ENCODE peak calls at places on chromosome 21, in eight cellular contexts. One of them, this sample, is unnamed.
A peak's percentile ranks its signal among the peaks of the same experiment; 100 is the strongest.

GRCh38 chr21:26135520-26135919 is 35.0 kb downstream of the APP start:
- DNase-seq in left ventricle myocardium inferior: no peak
- DNase-seq in BJ: no peak
- DNase-seq in H9: no peak
- DNase-seq in astrocyte: no peak
- DNase-seq in body of pancreas: no peak
- DNase-seq in thoracic aorta: no peak
- DNase-seq in foreskin keratinocyte: no peak
- DNase-seq in this sample: no peak

GRCh38 chr21:29260461-29260860 is 38.3 kb upstream of the BACH1 start:
- DNase-seq in astrocyte: no peak
- DNase-seq in foreskin keratinocyte: peak; percentile 60
- DNase-seq in H9: no peak
- DNase-seq in left ventricle myocardium inferior: no peak
- DNase-seq in body of pancreas: no peak
- DNase-seq in BJ: no peak
- DNase-seq in thoracic aorta: no peak
- DNase-seq in this sample: no peak

GRCh38 chr21:21029159-21029558 is 30.9 kb downstream of the NCAM2 start:
- DNase-seq in H9: no peak
- DNase-seq in body of pancreas: no peak
- DNase-seq in thoracic aorta: no peak
- DNase-seq in left ventricle myocardium inferior: no peak
- DNase-seq in foreskin keratinocyte: no peak
- DNase-seq in BJ: no peak
- DNase-seq in astrocyte: peak; percentile 34
- DNase-seq in this sample: no peak

GRCh38 chr21:33975548-33976081 is 60.0 kb upstream of the ATP5PO start:
- DNase-seq in BJ: no peak
- DNase-seq in body of pancreas: no peak
- DNase-seq in foreskin keratinocyte: peak; percentile 89
- DNase-seq in astrocyte: peak; percentile 45
- DNase-seq in left ventricle myocardium inferior: no peak
- DNase-seq in H9: no peak
- DNase-seq in thoracic aorta: no peak
- DNase-seq in this sample: no peak

GRCh38 chr21:38293113-38293512 is 36.3 kb downstream of the KCNJ15 start:
- DNase-seq in body of pancreas: no peak
- DNase-seq in astrocyte: no peak
- DNase-seq in left ventricle myocardium inferior: no peak
- DNase-seq in thoracic aorta: no peak
- DNase-seq in foreskin keratinocyte: no peak
- DNase-seq in H9: no peak
- DNase-seq in BJ: no peak
- DNase-seq in this sample: peak; percentile 59

GRCh38 chr21:41054206-41054605 is 113.8 kb upstream of the BACE2 start:
- DNase-seq in astrocyte: no peak
- DNase-seq in H9: no peak
- DNase-seq in thoracic aorta: no peak
- DNase-seq in foreskin keratinocyte: no peak
- DNase-seq in body of pancreas: no peak
- DNase-seq in BJ: no peak
- DNase-seq in left ventricle myocardium inferior: no peak
- DNase-seq in this sample: no peak

GRCh38 chr21:29201186-29201585 is 70.7 kb downstream of the MAP3K7CL start:
- DNase-seq in BJ: no peak
- DNase-seq in astrocyte: no peak
- DNase-seq in foreskin keratinocyte: no peak
- DNase-seq in H9: no peak
- DNase-seq in thoracic aorta: no peak
- DNase-seq in left ventricle myocardium inferior: no peak
- DNase-seq in body of pancreas: no peak
- DNase-seq in this sample: no peak

GRCh38 chr21:37974081-37974480 is 57.8 kb upstream of the KCNJ6 start:
- DNase-seq in H9: no peak
- DNase-seq in BJ: no peak
- DNase-seq in body of pancreas: no peak
- DNase-seq in thoracic aorta: no peak
- DNase-seq in left ventricle myocardium inferior: no peak
- DNase-seq in astrocyte: peak; percentile 67
- DNase-seq in foreskin keratinocyte: peak; percentile 64
- DNase-seq in this sample: no peak

GRCh38 chr21:31511258-31511657 is 148.2 kb upstream of the SOD1 start:
- DNase-seq in H9: no peak
- DNase-seq in foreskin keratinocyte: no peak
- DNase-seq in body of pancreas: no peak
- DNase-seq in left ventricle myocardium inferior: no peak
- DNase-seq in thoracic aorta: no peak
- DNase-seq in astrocyte: no peak
- DNase-seq in BJ: no peak
- DNase-seq in this sample: no peak

GRCh38 chr21:45427331-45428271 is 22.6 kb downstream of the COL18A1 start:
- DNase-seq in thoracic aorta: peak; percentile 72
- DNase-seq in foreskin keratinocyte: peak; percentile 79
- DNase-seq in body of pancreas: peak; percentile 76
- DNase-seq in astrocyte: peak; percentile 95
- DNase-seq in H9: peak; percentile 91
- DNase-seq in BJ: peak; percentile 79
- DNase-seq in left ventricle myocardium inferior: peak; percentile 42
- DNase-seq in this sample: peak; percentile 66

GRCh38 chr21:39705849-39706248 is 39.1 kb upstream of the IGSF5 start:
- DNase-seq in foreskin keratinocyte: no peak
- DNase-seq in astrocyte: no peak
- DNase-seq in body of pancreas: no peak
- DNase-seq in H9: no peak
- DNase-seq in BJ: no peak
- DNase-seq in left ventricle myocardium inferior: no peak
- DNase-seq in thoracic aorta: no peak
- DNase-seq in this sample: no peak
- TF ChIP-seq CTCF in foreskin keratinocyte: peak; percentile 28
- TF ChIP-seq CTCF in astrocyte: peak; percentile 20
- TF ChIP-seq CTCF in body of pancreas: no peak
- TF ChIP-seq CTCF in H9: no peak
- TF ChIP-seq CTCF in BJ: peak; percentile 21
- TF ChIP-seq CTCF in left ventricle myocardium inferior: no peak
- TF ChIP-seq CTCF in thoracic aorta: no peak
- TF ChIP-seq CTCF in this sample: no peak

GRCh38 chr21:42629856-42630410 is 23.5 kb upstream of the PDE9A start:
- DNase-seq in H9: no peak
- DNase-seq in thoracic aorta: no peak
- DNase-seq in astrocyte: no peak
- DNase-seq in BJ: no peak
- DNase-seq in left ventricle myocardium inferior: no peak
- DNase-seq in foreskin keratinocyte: no peak
- DNase-seq in body of pancreas: no peak
- DNase-seq in this sample: no peak
- H3K27me3 ChIP-seq in H9: no peaks in the 10 kb centered on the region
- H3K27me3 ChIP-seq in thoracic aorta: no peaks in the 10 kb centered on the region
- H3K27me3 ChIP-seq in astrocyte: peaks cover 6% of the 10 kb centered on the region
- H3K27me3 ChIP-seq in BJ: no peaks in the 10 kb centered on the region
- H3K27me3 ChIP-seq in left ventricle myocardium inferior: peaks cover 66% of the 10 kb centered on the region
- H3K27me3 ChIP-seq in foreskin keratinocyte: peaks cover 3% of the 10 kb centered on the region
- H3K27me3 ChIP-seq in body of pancreas: no peaks in the 10 kb centered on the region
- H3K27me3 ChIP-seq in this sample: no peaks in the 10 kb centered on the region

GRCh38 chr21:23455676-23456075 is 2151.6 kb downstream of the MRPL39 start:
- DNase-seq in left ventricle myocardium inferior: no peak
- DNase-seq in foreskin keratinocyte: no peak
- DNase-seq in H9: no peak
- DNase-seq in BJ: no peak
- DNase-seq in thoracic aorta: no peak
- DNase-seq in body of pancreas: no peak
- DNase-seq in astrocyte: no peak
- DNase-seq in this sample: no peak

DNA sequence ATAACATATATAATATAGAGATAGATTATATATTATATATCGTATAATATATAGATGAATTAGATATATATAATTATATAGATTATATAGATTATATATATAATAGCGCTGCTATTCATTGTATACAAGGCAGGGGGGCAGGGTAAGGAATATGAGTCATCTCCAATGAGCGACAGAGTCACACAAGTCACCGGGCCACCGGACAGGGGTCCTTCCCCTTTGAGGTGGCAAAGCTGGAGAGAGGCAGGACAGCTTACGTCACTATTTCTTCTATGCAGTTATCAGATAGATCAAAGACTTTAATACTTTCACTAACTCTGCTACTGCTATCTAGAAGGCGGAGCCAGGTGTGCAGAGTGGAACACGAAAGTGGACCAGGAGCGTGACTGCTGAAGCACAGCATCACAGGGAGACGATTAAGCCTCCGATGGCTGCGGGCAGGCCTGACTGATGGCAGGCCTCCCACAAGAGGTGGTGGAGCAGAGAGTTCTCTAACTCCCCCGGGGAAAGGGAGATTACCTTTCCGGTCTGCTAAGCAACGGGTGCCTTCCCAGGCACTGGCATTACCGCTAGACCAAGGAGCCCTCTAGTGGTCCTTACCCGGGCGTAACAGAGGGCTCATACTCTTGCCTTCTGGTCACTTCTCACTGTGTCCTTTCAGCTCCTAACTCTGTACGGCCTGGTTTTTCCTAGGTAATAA is 2154.7 kb downstream of the MRPL39 start:
- DNase-seq in BJ: no peak
- DNase-seq in astrocyte: no peak
- DNase-seq in left ventricle myocardium inferior: no peak
- DNase-seq in H9: peak; percentile 81
- DNase-seq in body of pancreas: peak; percentile 52
- DNase-seq in foreskin keratinocyte: no peak
- DNase-seq in thoracic aorta: no peak
- DNase-seq in this sample: no peak
- TF ChIP-seq CTCF in BJ: no peak
- TF ChIP-seq CTCF in astrocyte: no peak
- TF ChIP-seq CTCF in left ventricle myocardium inferior: peak; percentile 47
- TF ChIP-seq CTCF in H9: peak; percentile 84
- TF ChIP-seq CTCF in body of pancreas: no peak
- TF ChIP-seq CTCF in foreskin keratinocyte: no peak
- TF ChIP-seq CTCF in thoracic aorta: no peak
- TF ChIP-seq CTCF in this sample: no peak

DNA sequence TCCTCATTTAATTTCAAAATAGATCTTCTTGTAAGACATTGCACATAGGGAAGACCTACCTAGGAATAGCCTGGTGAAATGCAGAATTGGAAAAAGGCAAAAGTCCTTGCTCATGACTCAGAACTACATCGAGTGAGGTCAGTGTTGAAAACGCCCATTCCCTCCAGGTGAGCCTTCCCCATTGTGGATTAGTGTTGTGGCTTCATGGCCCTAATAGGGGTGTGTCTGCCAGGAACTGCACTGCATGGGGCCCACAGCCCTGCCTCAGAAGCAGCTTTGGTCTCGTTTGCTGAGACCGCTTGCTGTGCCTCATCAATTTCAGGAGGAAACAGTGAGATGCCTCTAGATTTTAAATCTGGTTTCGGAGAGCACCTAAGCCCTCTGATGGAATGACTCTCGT is 17.0 kb downstream of the TFF3 start:
- DNase-seq in foreskin keratinocyte: peak; percentile 45
- DNase-seq in body of pancreas: no peak
- DNase-seq in astrocyte: no peak
- DNase-seq in left ventricle myocardium inferior: no peak
- DNase-seq in thoracic aorta: no peak
- DNase-seq in BJ: no peak
- DNase-seq in H9: no peak
- DNase-seq in this sample: no peak
- H3K27me3 ChIP-seq in foreskin keratinocyte: peaks cover 4% of the 10 kb centered on the region
- H3K27me3 ChIP-seq in body of pancreas: no peaks in the 10 kb centered on the region
- H3K27me3 ChIP-seq in astrocyte: peaks cover 6% of the 10 kb centered on the region
- H3K27me3 ChIP-seq in left ventricle myocardium inferior: no peaks in the 10 kb centered on the region
- H3K27me3 ChIP-seq in thoracic aorta: no peaks in the 10 kb centered on the region
- H3K27me3 ChIP-seq in BJ: no peaks in the 10 kb centered on the region
- H3K27me3 ChIP-seq in H9: no peaks in the 10 kb centered on the region
- H3K27me3 ChIP-seq in this sample: no peaks in the 10 kb centered on the region

GRCh38 chr21:36477559-36477958 is 2.4 kb downstream of the CLDN14 start:
- DNase-seq in left ventricle myocardium inferior: no peak
- DNase-seq in BJ: no peak
- DNase-seq in H9: no peak
- DNase-seq in thoracic aorta: no peak
- DNase-seq in astrocyte: no peak
- DNase-seq in body of pancreas: no peak
- DNase-seq in foreskin keratinocyte: no peak
- DNase-seq in this sample: peak; percentile 44

GRCh38 chr21:36480618-36481017 is 696 bp upstream of the CLDN14 start:
- DNase-seq in thoracic aorta: no peak
- DNase-seq in H9: no peak
- DNase-seq in BJ: no peak
- DNase-seq in body of pancreas: no peak
- DNase-seq in astrocyte: no peak
- DNase-seq in foreskin keratinocyte: no peak
- DNase-seq in left ventricle myocardium inferior: no peak
- DNase-seq in this sample: no peak

GRCh38 chr21:36479415-36480402 is at the start of gene CLDN14:
- DNase-seq in left ventricle myocardium inferior: peak; percentile 27
- DNase-seq in body of pancreas: peak; percentile 55
- DNase-seq in astrocyte: no peak
- DNase-seq in H9: no peak
- DNase-seq in foreskin keratinocyte: no peak
- DNase-seq in BJ: no peak
- DNase-seq in thoracic aorta: no peak
- DNase-seq in this sample: peak; percentile 64

GRCh38 chr21:36478207-36478701 is 1.7 kb downstream of the CLDN14 start:
- DNase-seq in thoracic aorta: no peak
- DNase-seq in BJ: peak; percentile 66
- DNase-seq in H9: no peak
- DNase-seq in foreskin keratinocyte: peak; percentile 92
- DNase-seq in astrocyte: peak; percentile 96
- DNase-seq in body of pancreas: no peak
- DNase-seq in left ventricle myocardium inferior: no peak
- DNase-seq in this sample: no peak

GRCh38 chr21:36478941-36479340 is 981 bp downstream of the CLDN14 start:
- DNase-seq in body of pancreas: no peak
- DNase-seq in astrocyte: peak; percentile 32
- DNase-seq in BJ: no peak
- DNase-seq in left ventricle myocardium inferior: no peak
- DNase-seq in foreskin keratinocyte: no peak
- DNase-seq in H9: peak; percentile 46
- DNase-seq in thoracic aorta: no peak
- DNase-seq in this sample: no peak
- TF ChIP-seq CTCF in body of pancreas: no peak
- TF ChIP-seq CTCF in astrocyte: peak; percentile 15
- TF ChIP-seq CTCF in BJ: peak; percentile 48
- TF ChIP-seq CTCF in left ventricle myocardium inferior: no peak
- TF ChIP-seq CTCF in foreskin keratinocyte: peak; percentile 39
- TF ChIP-seq CTCF in H9: peak; percentile 61
- TF ChIP-seq CTCF in thoracic aorta: no peak
- TF ChIP-seq CTCF in this sample: no peak